ENCODE peak calls at places on chromosomes 4 and X, in four cellular contexts. One of them, this sample, is unnamed.

GRCh38 chr4:94870151-94870550 is 112.4 kb downstream of the BMPR1B start:
- DNase-seq in stimulated activated CD4-positive, alpha-beta T cell treated with anti-CD3 and anti-CD28 coated beads, Interleukin-1b, Interleukin-23, amount 100 ng/mL, for 24 hours: no peak
- DNase-seq in NCI-H460: no peak
- DNase-seq in BE2C: no peak
- DNase-seq in this sample: no peak

GRCh38 chr4:184441461-184442392 is 32.6 kb downstream of the IRF2 start:
- DNase-seq in stimulated activated CD4-positive, alpha-beta T cell treated with anti-CD3 and anti-CD28 coated beads, Interleukin-1b, Interleukin-23, amount 100 ng/mL, for 24 hours: no peak
- DNase-seq in NCI-H460: no peak
- DNase-seq in BE2C: no peak
- DNase-seq in this sample: no peak

GRCh38 chr4:8255698-8256441 is 13.7 kb upstream of the HTRA3 start:
- DNase-seq in stimulated activated CD4-positive, alpha-beta T cell treated with anti-CD3 and anti-CD28 coated beads, Interleukin-1b, Interleukin-23, amount 100 ng/mL, for 24 hours: no peak
- DNase-seq in NCI-H460: no peak
- DNase-seq in BE2C: no peak
- DNase-seq in this sample: no peak

GRCh38 chr4:176444741-176445140 is 125.0 kb downstream of the SPCS3 start:
- DNase-seq in stimulated activated CD4-positive, alpha-beta T cell treated with anti-CD3 and anti-CD28 coated beads, Interleukin-1b, Interleukin-23, amount 100 ng/mL, for 24 hours: no peak
- DNase-seq in NCI-H460: no peak
- DNase-seq in BE2C: no peak
- DNase-seq in this sample: no peak

GRCh38 chr4:181261279-181261678 is 981.9 kb upstream of the TENM3 start:
- DNase-seq in stimulated activated CD4-positive, alpha-beta T cell treated with anti-CD3 and anti-CD28 coated beads, Interleukin-1b, Interleukin-23, amount 100 ng/mL, for 24 hours: no peak
- DNase-seq in NCI-H460: peak
- DNase-seq in BE2C: no peak
- DNase-seq in this sample: peak

GRCh38 chr4:1408418-1408817 is 2.2 kb upstream of the NKX1-1 start:
- DNase-seq in stimulated activated CD4-positive, alpha-beta T cell treated with anti-CD3 and anti-CD28 coated beads, Interleukin-1b, Interleukin-23, amount 100 ng/mL, for 24 hours: no peak
- DNase-seq in NCI-H460: no peak
- DNase-seq in BE2C: no peak
- DNase-seq in this sample: no peak

GRCh38 chr4:24477919-24478318 is 106.4 kb downstream of the DHX15 start:
- DNase-seq in stimulated activated CD4-positive, alpha-beta T cell treated with anti-CD3 and anti-CD28 coated beads, Interleukin-1b, Interleukin-23, amount 100 ng/mL, for 24 hours: no peak
- DNase-seq in NCI-H460: no peak
- DNase-seq in BE2C: no peak
- DNase-seq in this sample: no peak

GRCh38 chrX:70226048-70226447 is 8.4 kb upstream of the AWAT1 start:
- DNase-seq in stimulated activated CD4-positive, alpha-beta T cell treated with anti-CD3 and anti-CD28 coated beads, Interleukin-1b, Interleukin-23, amount 100 ng/mL, for 24 hours: no peak
- DNase-seq in NCI-H460: no peak
- DNase-seq in BE2C: no peak
- DNase-seq in this sample: no peak

GRCh38 chr4:72974694-72975487 is 94.6 kb downstream of the COX18 start:
- DNase-seq in stimulated activated CD4-positive, alpha-beta T cell treated with anti-CD3 and anti-CD28 coated beads, Interleukin-1b, Interleukin-23, amount 100 ng/mL, for 24 hours: no peak
- DNase-seq in NCI-H460: no peak
- DNase-seq in BE2C: no peak
- DNase-seq in this sample: no peak

GRCh38 chr4:7732263-7732662 is 207.4 kb downstream of the AFAP1 start:
- DNase-seq in stimulated activated CD4-positive, alpha-beta T cell treated with anti-CD3 and anti-CD28 coated beads, Interleukin-1b, Interleukin-23, amount 100 ng/mL, for 24 hours: no peak
- DNase-seq in NCI-H460: no peak
- DNase-seq in BE2C: no peak
- DNase-seq in this sample: no peak

GRCh38 chrX:137051978-137052640 is 18.3 kb upstream of the GPR101 start:
- DNase-seq in stimulated activated CD4-positive, alpha-beta T cell treated with anti-CD3 and anti-CD28 coated beads, Interleukin-1b, Interleukin-23, amount 100 ng/mL, for 24 hours: peak
- DNase-seq in NCI-H460: peak
- DNase-seq in BE2C: peak
- DNase-seq in this sample: peak